ENCODE peak calls at places on chromosome X, in four cellular contexts. H is GM20000, I is HEK293T, T is hippocampal formation. O is an unnamed sample.

GRCh38 chrX:39736219-39737211 is 361.2 kb downstream of the BCOR start:
- DNase-seq in H (no peak), I (no peak), T (no peak), O (no peak)

GRCh38 chrX:110384490-110384889 is 25.8 kb downstream of the RTL9 start:
- DNase-seq in H (no peak), I (no peak), T (no peak), O (no peak)

GRCh38 chrX:104307341-104307740 is 52.6 kb upstream of the ESX1 start:
- DNase-seq in H (no peak), I (no peak), T (no peak), O (no peak)

GRCh38 chrX:39445336-39445735 is 644.1 kb downstream of the MID1IP1 start:
- DNase-seq in H (no peak), I (peak; percentile 44), T (no peak), O (peak; percentile 40)

GRCh38 chrX:19388741-19389140 is 45.0 kb downstream of the PDHA1 start:
- DNase-seq in H (no peak), I (no peak), T (no peak), O (no peak)

GRCh38 chrX:39753296-39753996 is 344.3 kb downstream of the BCOR start:
- DNase-seq in H (no peak), I (no peak), T (no peak), O (no peak)

GRCh38 chrX:46572295-46572936 is 1.1 kb upstream of the CHST7 start:
- DNase-seq in H (peak; percentile 45), I (no peak), T (no peak), O (peak; percentile 71)

GRCh38 chrX:10726647-10727046 is 106.3 kb upstream of the MID1 start:
- DNase-seq in H (no peak), I (no peak), T (no peak), O (no peak)

GRCh38 chrX:132488092-132488749 is 617 bp downstream of the MBNL3 start:
- DNase-seq in H (no peak), I (no peak), T (no peak), O (peak; percentile 79)

GRCh38 chrX:45709381-45709780 is 508.7 kb upstream of the DIPK2B start:
- DNase-seq in H (no peak), I (no peak), T (no peak), O (no peak)

GRCh38 chrX:105567046-105567445 is 255.3 kb upstream of the NRK start:
- DNase-seq in H (no peak), I (no peak), T (no peak), O (no peak)